ENCODE peak calls at places on chromosomes 16 and 17, in seven cellular contexts. O is neuronal stem cell, Q is H9, F is IMR-90, L is mesenchymal stem cell, B is H1, P is trophoblast cell. R is an unnamed sample. For H3K79me1, the result is how much of the 10 kb centered on the place peaks cover.

GRCh38 chr17:50112694-50113093 is 17.3 kb downstream of the SAMD14 start:
- DNase-seq in B (no peak), Q (no peak), L (no peak), F (no peak), O (no peak), P (no peak), R (no peak)

GRCh38 chr16:578870-579405 is 9.2 kb downstream of the PIGQ start:
- DNase-seq in F (peak), O (peak), L (peak), Q (peak), B (peak), P (peak), R (peak)

GRCh38 chr16:1634541-1634940 is 22.4 kb downstream of the CRAMP1 start:
- DNase-seq in O (no peak), B (no peak), P (no peak), F (no peak), Q (no peak), L (no peak), R (no peak)

GRCh38 chr17:40361925-40362695 is 2.4 kb downstream of the GJD3 start:
- DNase-seq in Q (no peak), B (no peak), P (no peak), L (no peak), F (no peak), O (no peak), R (no peak)

GRCh38 chr16:54097774-54098173 is 188.8 kb downstream of the IRX3 start:
- DNase-seq in Q (no peak), P (no peak), L (no peak), B (no peak), O (no peak), F (no peak), R (no peak)

GRCh38 chr17:19720631-19721426 is 4.4 kb upstream of the SLC47A2 start:
- DNase-seq in P (no peak), Q (no peak), B (no peak), L (no peak), F (no peak), O (no peak), R (no peak)

GRCh38 chr16:58494981-58495860 is 4.7 kb upstream of the NDRG4 start:
- DNase-seq in B (peak), Q (peak), F (peak), L (peak), O (peak), P (peak), R (peak)

GRCh38 chr17:15398291-15398690 is 56.9 kb upstream of the TEKT3 start:
- DNase-seq in F (peak), Q (no peak), L (peak), B (no peak), P (no peak), O (no peak), R (peak)

GRCh38 chr17:12789976-12790805 is 893 bp downstream of the ARHGAP44 start:
- DNase-seq in F (no peak), P (peak), Q (peak), B (peak), O (peak), L (no peak), R (peak)

GRCh38 chr17:29510953-29511352 is 55.9 kb downstream of the ABHD15 start:
- DNase-seq in O (no peak), Q (no peak), F (no peak), L (no peak), P (no peak), B (no peak), R (no peak)

GRCh38 chr17:18315498-18316360 is 636 bp downstream of the SMCR8 start:
- DNase-seq in L (no peak), P (peak), F (peak), Q (no peak), B (no peak), O (no peak), R (no peak)

GRCh38 chr16:71610936-71611871 is 14.8 kb upstream of the MARVELD3 start:
- DNase-seq in F (peak), L (peak), O (peak), B (peak), Q (peak), P (peak), R (peak)

GRCh38 chr17:82748756-82749155 is 3.1 kb upstream of the TBCD start:
- DNase-seq in F (no peak), Q (no peak), P (no peak), O (no peak), B (no peak), L (no peak), R (no peak)

GRCh38 chr16:59543641-59544040 is 809.5 kb upstream of the GOT2 start:
- DNase-seq in Q (no peak), O (no peak), L (no peak), B (no peak), F (peak), P (no peak), R (no peak)

GRCh38 chr17:55336426-55336825 is 71.7 kb downstream of the HLF start:
- DNase-seq in B (no peak), F (no peak), O (no peak), Q (no peak), L (no peak), P (no peak), R (no peak)

GRCh38 chr17:3918372-3919122 is 2.3 kb upstream of the P2RX1 start:
- DNase-seq in B (no peak), P (no peak), O (no peak), F (no peak), Q (no peak), L (no peak), R (no peak)
- H3K9ac ChIP-seq in B (no peak), P (no peak), O (no peak), F (no peak), Q (no peak), L (no peak), R (no peak)

GRCh38 chr17:60639019-60639330 is 38.7 kb upstream of the BCAS3 start:
- DNase-seq in Q (no peak), P (no peak), L (no peak), B (no peak), F (no peak), O (no peak), R (no peak)
- H2BK120ac ChIP-seq in Q (no peak), P (no peak), L (no peak), B (no peak), F (no peak), O (no peak), R (no peak)

GRCh38 chr16:55856950-55857349 is 18.2 kb downstream of the CES5A start:
- DNase-seq in B (no peak), P (no peak), F (no peak), Q (no peak), L (no peak), O (no peak), R (no peak)

GRCh38 chr16:55861288-55861687 is 13.9 kb downstream of the CES5A start:
- DNase-seq in L (no peak), Q (no peak), B (no peak), P (no peak), O (no peak), F (no peak), R (no peak)
- H3K79me1 ChIP-seq in L (under half), Q (under half), B (under half), P (under half), O (under half), F (under half), R (under half)

DNA sequence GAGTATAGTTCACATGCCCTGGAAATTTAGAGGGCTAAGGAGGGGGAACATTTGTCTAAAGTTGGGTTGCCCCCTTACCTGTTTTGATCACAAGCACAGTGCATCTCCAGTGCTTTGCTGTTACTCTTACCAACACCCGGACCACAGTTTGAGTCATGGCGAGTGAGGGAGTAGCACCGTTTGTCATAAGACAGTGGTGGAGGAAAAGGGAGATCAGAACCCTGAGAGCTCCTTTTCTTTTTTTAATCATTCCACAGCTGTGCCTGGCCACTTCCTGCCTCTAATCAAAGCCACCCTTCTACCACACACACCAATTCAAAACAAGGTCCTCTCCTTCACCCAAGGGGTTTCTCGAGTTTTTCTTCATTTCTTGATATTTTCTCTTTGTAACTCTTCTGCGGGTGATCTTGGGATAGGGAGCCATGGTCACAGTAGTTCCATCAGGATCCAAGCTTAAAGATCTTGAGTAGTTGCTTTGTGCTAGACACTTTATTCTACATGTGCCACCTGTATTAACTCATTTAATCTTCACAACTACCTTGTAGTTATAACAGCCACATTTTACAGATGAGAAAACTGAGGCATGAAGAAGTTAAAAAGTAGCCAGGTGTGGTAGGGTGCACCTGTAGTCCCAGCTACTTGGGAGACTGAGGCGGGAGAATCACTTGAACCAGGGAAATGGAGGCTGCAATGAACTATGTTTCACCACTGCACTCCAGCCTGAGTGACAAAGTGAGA is 5.0 kb upstream of the MYL4 start:
- DNase-seq in O (no peak), Q (no peak), L (peak), F (peak), P (no peak), B (no peak), R (no peak)
- H3K9ac ChIP-seq in O (no peak), Q (no peak), L (peak), F (no peak), P (no peak), B (no peak), R (no peak)

DNA sequence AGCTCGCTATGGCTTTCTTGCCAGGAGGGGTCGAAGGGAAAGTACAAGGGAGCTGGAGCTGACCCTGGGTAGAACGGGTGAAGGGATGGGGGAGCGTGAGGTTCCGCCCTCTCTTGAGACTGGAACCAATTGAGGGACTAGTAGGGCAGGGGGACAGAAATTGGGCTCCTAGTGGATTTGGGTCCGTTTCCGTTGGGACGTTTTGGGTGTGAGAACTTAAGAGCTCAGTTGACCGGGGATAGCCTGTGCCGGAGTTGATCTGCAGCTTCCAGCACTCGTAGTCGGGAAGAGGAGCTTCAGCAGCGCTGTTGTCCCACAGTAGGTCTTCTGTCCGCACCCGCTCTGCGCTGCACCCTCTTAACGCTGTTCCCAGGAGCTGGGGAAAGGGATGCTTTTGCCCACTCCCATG is 481 bp downstream of the CNTROB start:
- DNase-seq in O (no peak), Q (peak), B (peak), F (peak), P (peak), L (peak), R (peak)
- H2BK120ac ChIP-seq in O (no peak), Q (no peak), B (no peak), F (peak), P (peak), L (no peak), R (no peak)

DNA sequence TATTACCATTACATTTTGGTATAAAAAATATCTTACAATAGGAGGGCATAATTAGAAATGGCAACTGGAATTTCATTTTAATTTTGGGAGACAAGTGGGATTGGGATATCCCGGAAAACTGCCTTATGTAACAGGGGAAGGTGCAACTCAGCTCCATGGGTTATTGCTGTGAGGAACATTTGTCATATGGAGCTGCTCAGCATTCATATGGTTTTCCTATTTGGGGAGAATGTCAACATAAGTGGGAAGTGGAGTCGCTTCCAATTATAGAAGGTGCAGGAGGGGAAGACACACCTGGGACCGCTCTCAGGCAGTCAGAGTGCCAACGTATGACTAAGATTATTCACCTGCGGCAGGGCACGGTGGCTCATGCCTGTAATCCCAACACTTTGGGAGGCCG is 10.7 kb downstream of the ODF4 start:
- DNase-seq in L (no peak), F (no peak), O (no peak), Q (no peak), P (no peak), B (no peak), R (no peak)
- H3K79me1 ChIP-seq in L (under half), F (under half), O (under half), Q (under half), P (under half), B (under half), R (under half)

GRCh38 chr16:31400191-31400590 is 7.1 kb downstream of the ITGAD start:
- DNase-seq in B (no peak), Q (no peak), O (no peak), F (no peak), P (no peak), L (no peak), R (no peak)

GRCh38 chr16:31401436-31401835 is 8.3 kb downstream of the ITGAD start:
- DNase-seq in F (no peak), L (no peak), P (no peak), B (no peak), Q (no peak), O (no peak), R (no peak)

GRCh38 chr16:31402687-31403086 is 9.6 kb downstream of the ITGAD start:
- DNase-seq in O (no peak), L (no peak), F (no peak), B (no peak), Q (no peak), P (peak), R (no peak)

GRCh38 chr16:31404353-31405064 is 11.4 kb downstream of the ITGAD start:
- DNase-seq in P (no peak), O (no peak), Q (no peak), B (no peak), F (no peak), L (no peak), R (no peak)

GRCh38 chr16:31403590-31404352 is 10.6 kb downstream of the ITGAD start:
- DNase-seq in L (no peak), B (no peak), P (no peak), O (no peak), Q (no peak), F (no peak), R (no peak)
- H3K9ac ChIP-seq in L (peak), B (no peak), P (no peak), O (peak), Q (no peak), F (no peak), R (no peak)

DNA sequence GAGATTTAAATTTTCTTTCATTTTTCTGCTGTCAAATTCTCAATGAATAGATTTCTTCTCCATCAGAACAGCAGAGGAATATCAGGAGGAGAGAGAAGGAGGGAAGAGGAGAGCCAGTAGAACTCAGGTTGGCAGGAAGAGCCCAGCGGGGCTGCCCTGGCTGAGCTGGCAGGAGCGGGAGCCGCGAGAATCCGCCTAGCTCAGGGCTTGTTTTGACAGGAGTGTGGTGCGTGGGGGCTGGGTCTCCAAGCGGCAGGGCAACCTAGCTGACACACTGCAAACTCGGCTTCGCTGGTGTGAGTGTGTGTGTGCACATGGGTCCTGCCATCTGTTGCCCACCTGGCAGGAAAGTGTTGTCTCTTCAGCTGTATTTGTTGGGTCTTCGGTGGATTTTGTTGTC is 27.9 kb upstream of the BCAR1 start:
- DNase-seq in O (no peak), F (peak), L (no peak), B (no peak), Q (no peak), P (no peak), R (no peak)
- H2BK120ac ChIP-seq in O (no peak), F (no peak), L (no peak), B (no peak), Q (no peak), P (no peak), R (no peak)

GRCh38 chr16:83355570-83356218 is 452.1 kb upstream of the HSBP1 start:
- DNase-seq in Q (no peak), O (no peak), F (no peak), P (no peak), B (no peak), L (no peak), R (no peak)

GRCh38 chr16:83354015-83354414 is 453.8 kb upstream of the HSBP1 start:
- DNase-seq in F (no peak), B (no peak), L (no peak), Q (no peak), O (no peak), P (no peak), R (no peak)

GRCh38 chr16:83356986-83357385 is 450.8 kb upstream of the HSBP1 start:
- DNase-seq in O (no peak), P (no peak), L (no peak), Q (no peak), B (no peak), F (no peak), R (no peak)

GRCh38 chr16:83353241-83353640 is 454.5 kb upstream of the HSBP1 start:
- DNase-seq in F (no peak), Q (no peak), B (no peak), P (no peak), O (no peak), L (no peak), R (no peak)

GRCh38 chr16:83356266-83356665 is 451.5 kb upstream of the HSBP1 start:
- DNase-seq in L (peak), B (no peak), Q (peak), P (peak), O (peak), F (peak), R (peak)
- H3K79me1 ChIP-seq in L (under half), B (under half), Q (under half), P (under half), O (under half), F (under half), R (under half)

DNA sequence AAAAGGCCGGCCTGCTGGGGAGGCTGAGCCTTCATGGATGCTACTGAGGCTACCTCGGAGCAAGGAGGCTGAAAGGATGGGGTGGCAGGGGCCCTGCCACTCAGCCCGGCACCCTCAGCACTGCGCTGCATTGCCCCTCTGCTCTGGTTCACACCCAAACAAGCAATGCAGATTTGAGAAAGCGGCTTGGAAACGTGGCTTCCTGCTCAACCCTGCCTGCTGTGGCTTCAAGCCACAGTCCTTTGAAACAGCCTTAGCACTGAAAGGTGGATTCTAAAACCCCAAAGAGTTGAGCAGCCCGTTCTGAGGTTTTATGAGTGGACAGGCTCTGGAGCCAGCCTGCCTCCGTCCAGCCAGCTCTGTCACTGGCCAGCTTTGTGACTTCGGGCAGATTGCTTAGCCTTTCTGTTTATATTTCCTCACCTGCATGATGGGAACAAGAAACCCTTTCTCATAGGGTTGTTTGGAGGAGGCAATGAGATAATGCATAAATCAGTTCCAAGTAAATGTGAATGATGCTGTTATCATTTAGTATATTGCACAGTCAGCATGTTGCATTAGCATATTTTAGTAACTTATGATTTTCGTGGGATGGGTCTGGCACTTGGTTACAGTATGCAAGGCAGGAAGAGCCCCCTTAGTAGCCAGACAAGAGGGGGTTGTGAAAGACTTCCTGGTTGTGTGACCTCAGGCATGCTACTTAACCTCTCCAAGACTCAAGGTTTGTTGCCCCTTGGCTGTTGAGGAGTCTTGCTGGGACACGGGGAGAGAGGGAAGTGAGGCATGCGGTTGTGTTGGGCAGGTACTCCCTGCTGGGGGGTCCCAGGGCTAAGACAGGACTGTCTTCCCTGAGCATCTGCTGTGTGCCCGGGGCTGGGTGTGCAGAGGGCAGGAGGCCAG is 23.6 kb downstream of the CRISPLD2 start:
- DNase-seq in F (no peak), B (no peak), Q (no peak), L (no peak), O (no peak), P (no peak), R (no peak)
- H3K9ac ChIP-seq in F (no peak), B (no peak), Q (no peak), L (no peak), O (no peak), P (no peak), R (no peak)